ENCODE peak calls at places on chromosomes 13 and 19, in ten cellular contexts. R, O, U, D, F, K, A, I, L and Z are unnamed samples.

GRCh38 chr13:92804346-92804745 is 422.3 kb upstream of the GPC6 start:
- DNase-seq in R (peak), O (no peak), U (no peak), D (no peak), F (no peak), K (no peak), A (no peak), I (no peak), L (no peak), Z (no peak)

GRCh38 chr13:99766641-99767045 is 204.9 kb downstream of the ZIC5 start:
- DNase-seq in R (peak), O (no peak), U (no peak), D (no peak), F (no peak), K (no peak), A (no peak), I (no peak), L (no peak), Z (no peak)

GRCh38 chr13:99526549-99526948 is 25.3 kb downstream of the TM9SF2 start:
- DNase-seq in R (no peak), O (no peak), U (no peak), D (no peak), F (no peak), K (no peak), A (no peak), I (peak), L (peak), Z (no peak)

GRCh38 chr19:10003271-10003670 is 7.0 kb downstream of the COL5A3 start:
- DNase-seq in R (no peak), O (no peak), U (no peak), D (no peak), F (no peak), K (no peak), A (peak), I (no peak), L (no peak), Z (no peak)

GRCh38 chr19:15091918-15092753 is 10.1 kb downstream of the OR1I1 start:
- DNase-seq in R (peak), O (peak), U (peak), D (no peak), F (peak), K (no peak), A (peak), I (no peak), L (peak), Z (peak)

GRCh38 chr13:60112771-60113170 is 51.0 kb downstream of the DIAPH3 start:
- DNase-seq in R (peak), O (no peak), U (no peak), D (no peak), F (no peak), K (no peak), A (no peak), I (no peak), L (no peak), Z (no peak)

GRCh38 chr13:51681037-51681678 is 96.9 kb downstream of the WDFY2 start:
- DNase-seq in R (peak), O (no peak), U (no peak), D (no peak), F (no peak), K (no peak), A (no peak), I (no peak), L (no peak), Z (no peak)

GRCh38 chr13:87259479-87260083 is 411.6 kb upstream of the SLITRK5 start:
- DNase-seq in R (peak), O (no peak), U (no peak), D (no peak), F (peak), K (no peak), A (no peak), I (no peak), L (no peak), Z (no peak)

GRCh38 chr19:3075605-3076431 is 13.5 kb upstream of the TLE5 start:
- DNase-seq in R (peak), O (no peak), U (peak), D (peak), F (peak), K (peak), A (peak), I (no peak), L (peak), Z (peak)

GRCh38 chr13:60572003-60572792 is 175.2 kb downstream of the TDRD3 start:
- DNase-seq in R (peak), O (no peak), U (no peak), D (no peak), F (no peak), K (no peak), A (no peak), I (no peak), L (no peak), Z (no peak)

GRCh38 chr19:55585658-55586339 is 5.2 kb upstream of the ZNF579 start:
- DNase-seq in R (peak), O (peak), U (no peak), D (peak), F (peak), K (no peak), A (peak), I (no peak), L (peak), Z (peak)

GRCh38 chr13:35856721-35857346 is 274.3 kb downstream of the DCLK1 start:
- DNase-seq in R (no peak), O (no peak), U (no peak), D (no peak), F (no peak), K (no peak), A (no peak), I (no peak), L (no peak), Z (no peak)